ENCODE peak calls at places on chromosome 10, in six cellular contexts. H is fibroblast of lung, K is Peyer's patch, W is pancreas, N is keratinocyte, E is SK-N-SH. S is an unnamed sample.

GRCh38 chr10:75319274-75319673 is 82.3 kb downstream of the ZNF503 start:
- DNase-seq in W (no peak), H (no peak), K (no peak), E (no peak), N (no peak), S (no peak)

GRCh38 chr10:78879621-78880020 is 189.1 kb upstream of the ZMIZ1 start:
- DNase-seq in E (no peak), K (no peak), N (no peak), W (no peak), H (no peak), S (no peak)

GRCh38 chr10:119030421-119031250 is 1.1 kb downstream of the NANOS1 start:
- DNase-seq in N (no peak), E (peak; percentile 77), W (peak; percentile 85), K (peak; percentile 74), H (peak; percentile 52), S (peak; percentile 67)

GRCh38 chr10:110775406-110775805 is 96.3 kb upstream of the PDCD4 start:
- DNase-seq in N (no peak), E (no peak), H (no peak), K (no peak), W (no peak), S (peak; percentile 57)

GRCh38 chr10:122380703-122381102 is 6.2 kb downstream of the PLEKHA1 start:
- DNase-seq in W (no peak), K (no peak), E (no peak), H (no peak), N (no peak), S (no peak)

GRCh38 chr10:71590786-71591350 is 128.7 kb downstream of the C10orf105 start:
- DNase-seq in K (no peak), W (no peak), E (no peak), H (no peak), N (no peak), S (no peak)

GRCh38 chr10:121172406-121172805 is 321.2 kb downstream of the WDR11 start:
- DNase-seq in E (no peak), W (no peak), N (no peak), H (no peak), K (no peak), S (no peak)

GRCh38 chr10:89115876-89116627 is 91.1 kb downstream of the CH25H start:
- DNase-seq in H (peak; percentile 79), W (no peak), N (peak; percentile 38), K (no peak), E (no peak), S (no peak)

GRCh38 chr10:5599613-5600520 is 66.5 kb downstream of the ASB13 start:
- DNase-seq in K (no peak), H (no peak), N (no peak), W (no peak), E (no peak), S (no peak)

GRCh38 chr10:97981816-97982215 is 48.6 kb downstream of the CRTAC1 start:
- DNase-seq in E (no peak), W (no peak), N (no peak), H (no peak), K (no peak), S (no peak)

GRCh38 chr10:21648040-21648439 is 114.0 kb downstream of the MLLT10 start:
- DNase-seq in W (no peak), E (peak; percentile 26), H (no peak), N (no peak), K (no peak), S (no peak)

GRCh38 chr10:61900829-61901783 is at the start of gene ARID5B:
- DNase-seq in H (peak; percentile 74), W (no peak), E (peak; percentile 68), N (no peak), K (peak; percentile 86), S (peak; percentile 50)

GRCh38 chr10:28661035-28661434 is 16.3 kb upstream of the BAMBI start:
- DNase-seq in H (peak; percentile 91), K (no peak), N (no peak), W (no peak), E (no peak), S (no peak)

GRCh38 chr10:47020491-47020890 is 109.3 kb downstream of the PTPN20 start:
- DNase-seq in K (no peak), E (no peak), W (no peak), H (peak; percentile 54), N (no peak), S (no peak)

GRCh38 chr10:91034494-91035157 is 113.7 kb upstream of the ANKRD1 start:
- DNase-seq in N (no peak), W (no peak), H (peak; percentile 70), E (no peak), K (peak; percentile 60), S (no peak)

GRCh38 chr10:18010050-18010449 is 58.3 kb downstream of the SLC39A12 start:
- DNase-seq in K (no peak), N (no peak), H (peak; percentile 71), E (no peak), W (no peak), S (no peak)

GRCh38 chr10:104868231-104868630 is 227.1 kb downstream of the SORCS3 start:
- DNase-seq in E (no peak), H (no peak), N (no peak), W (no peak), K (no peak), S (no peak)
- H3K36me3 ChIP-seq in E (no peaks in the 10 kb centered on the region), H (no peaks in the 10 kb centered on the region), N (no peaks in the 10 kb centered on the region), W (no peaks in the 10 kb centered on the region), K (no peaks in the 10 kb centered on the region), S (no peaks in the 10 kb centered on the region)

GRCh38 chr10:63503395-63503794 is 17.8 kb upstream of the REEP3 start:
- DNase-seq in H (no peak), W (no peak), N (no peak), K (no peak), E (no peak), S (no peak)
- H3K27ac ChIP-seq in H (no peak overlapping the region), W (no peak overlapping the region), N (peak overlapping the region; percentile 57), K (no peak overlapping the region), E (no peak overlapping the region), S (no peak overlapping the region)

DNA sequence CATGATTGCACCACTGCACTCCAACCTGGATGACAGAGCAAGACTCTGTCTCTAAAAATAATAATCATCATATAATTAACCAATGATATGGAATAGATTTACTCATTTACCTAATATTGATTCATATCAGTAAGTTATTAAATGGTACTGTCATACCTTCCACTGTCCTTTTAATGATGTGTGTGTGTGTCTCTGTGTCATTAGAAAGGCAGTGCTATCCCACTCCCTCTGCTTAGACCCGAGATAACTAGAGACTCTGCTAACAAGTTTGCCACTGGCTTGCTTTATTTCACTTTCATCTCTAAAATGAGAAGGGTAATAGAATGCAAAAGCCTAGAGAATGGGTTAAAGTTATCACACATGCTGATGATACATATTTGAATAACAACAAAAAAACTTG is 21.1 kb downstream of the MCM10 start:
- DNase-seq in H (no peak), K (no peak), N (no peak), W (no peak), E (no peak), S (no peak)
- H3K36me3 ChIP-seq in H (peaks cover 2% of the 10 kb centered on the region), K (no peaks in the 10 kb centered on the region), N (no peaks in the 10 kb centered on the region), W (no peaks in the 10 kb centered on the region), E (peaks cover 27% of the 10 kb centered on the region), S (peaks cover 49% of the 10 kb centered on the region)

GRCh38 chr10:10804998-10805737 is 212.5 kb upstream of the CELF2 start:
- DNase-seq in K (no peak), H (peak; percentile 93), E (no peak), W (no peak), N (peak; percentile 79), S (no peak)
- H3K27ac ChIP-seq in K (peak overlapping the region; percentile 20), H (peak overlapping the region; percentile 29), E (no peak overlapping the region), W (no peak overlapping the region), N (peak overlapping the region; percentile 76), S (no peak overlapping the region)

GRCh38 chr10:77856566-77856965 is 70.0 kb downstream of the DLG5 start:
- DNase-seq in E (no peak), K (no peak), N (no peak), H (no peak), W (no peak), S (no peak)
- H3K36me3 ChIP-seq in E (peaks cover 14% of the 10 kb centered on the region), K (no peaks in the 10 kb centered on the region), N (peaks cover 2% of the 10 kb centered on the region), H (peaks cover 1% of the 10 kb centered on the region), W (no peaks in the 10 kb centered on the region), S (peaks cover 55% of the 10 kb centered on the region)

DNA sequence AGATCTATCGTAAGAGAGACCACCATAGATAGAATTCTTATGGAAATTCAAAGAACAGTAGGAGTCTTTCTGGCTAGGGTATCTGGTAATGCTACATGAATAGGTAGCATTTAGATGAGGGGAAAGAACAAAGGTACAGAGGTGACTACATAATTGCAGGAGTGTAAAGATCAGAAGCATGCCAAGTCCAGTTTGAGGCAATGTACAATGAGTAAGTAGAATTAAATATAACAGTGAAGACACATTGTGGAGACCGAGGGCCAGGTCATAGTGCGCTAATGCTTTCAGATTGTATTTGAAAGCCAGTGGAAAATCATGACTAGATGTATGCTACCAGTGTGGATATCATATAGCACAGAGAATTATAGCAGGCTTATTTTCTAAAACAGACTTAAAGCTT is 1611.6 kb upstream of the LRRTM3 start:
- DNase-seq in H (no peak), W (no peak), N (no peak), E (no peak), K (no peak), S (no peak)
- H3K27ac ChIP-seq in H (no peak overlapping the region), W (no peak overlapping the region), N (no peak overlapping the region), E (no peak overlapping the region), K (no peak overlapping the region), S (no peak overlapping the region)

DNA sequence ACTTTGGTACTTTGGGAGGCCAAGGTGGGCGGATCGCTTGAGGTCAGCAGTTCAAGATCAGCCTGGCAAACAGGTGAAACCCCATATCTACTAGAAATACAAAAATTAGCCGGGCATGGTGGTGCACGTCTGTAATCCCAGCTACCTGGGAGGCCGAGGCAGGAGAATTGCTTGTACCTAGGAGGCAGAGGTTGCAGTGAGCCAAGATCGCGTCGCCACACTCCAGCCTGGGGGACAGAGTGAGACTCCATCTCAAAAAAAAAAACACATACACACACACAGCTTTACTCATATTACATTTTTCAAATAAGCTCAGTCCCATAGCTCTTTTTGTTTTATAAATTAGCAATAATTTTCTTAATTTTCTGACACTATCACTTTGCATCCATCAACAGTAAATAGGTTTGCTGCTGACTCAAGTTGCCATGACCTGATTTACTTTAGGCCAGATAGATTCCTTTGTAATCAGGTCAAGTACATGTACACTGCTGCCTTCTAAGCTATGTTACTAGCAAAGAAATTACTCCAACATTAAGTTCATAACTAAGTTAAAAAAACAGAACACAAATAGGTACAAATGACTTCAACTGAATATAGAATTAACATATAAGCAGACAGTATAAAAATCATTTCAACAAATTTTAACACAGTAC is 31.5 kb downstream of the WAPL start:
- DNase-seq in N (no peak), K (no peak), H (no peak), E (no peak), W (no peak), S (no peak)
- H3K36me3 ChIP-seq in N (peaks cover 5% of the 10 kb centered on the region), K (no peaks in the 10 kb centered on the region), H (no peaks in the 10 kb centered on the region), E (peaks cover 26% of the 10 kb centered on the region), W (no peaks in the 10 kb centered on the region), S (peaks cover 20% of the 10 kb centered on the region)

GRCh38 chr10:114605155-114605797 is 52.8 kb downstream of the ABLIM1 start:
- DNase-seq in W (no peak), N (no peak), E (no peak), H (no peak), K (no peak), S (no peak)
- H3K27ac ChIP-seq in W (no peak overlapping the region), N (no peak overlapping the region), E (no peak overlapping the region), H (no peak overlapping the region), K (no peak overlapping the region), S (no peak overlapping the region)

GRCh38 chr10:131947631-131948347 is 33.9 kb downstream of the BNIP3 start:
- DNase-seq in N (peak; percentile 45), E (no peak), H (peak; percentile 88), K (peak; percentile 34), W (no peak), S (no peak)
- H3K36me3 ChIP-seq in N (peaks cover 21% of the 10 kb centered on the region), E (peaks cover 50% of the 10 kb centered on the region), H (peaks cover 22% of the 10 kb centered on the region), K (no peaks in the 10 kb centered on the region), W (no peaks in the 10 kb centered on the region), S (peaks cover 59% of the 10 kb centered on the region)

S was measured in WERI-Rb-1.